ENCODE peak calls at places on chromosomes 1 and 21, in six cellular contexts. I, A, N, Y, L and P are unnamed samples.

GRCh38 chr1:26991310-26992116 is 2.0 kb upstream of the TRNP1 start:
- DNase-seq in A (no peak), Y (peak), I (no peak), N (no peak), L (no peak), P (no peak)

GRCh38 chr1:230317823-230318819 is 108.0 kb downstream of the PGBD5 start:
- DNase-seq in L (no peak), Y (no peak), N (no peak), A (no peak), I (no peak), P (peak)

GRCh38 chr1:9593492-9594465 is 5.1 kb downstream of the TMEM201 start:
- DNase-seq in Y (peak), L (peak), N (no peak), I (no peak), A (no peak), P (peak)

GRCh38 chr1:54810144-54810942 is 9.2 kb upstream of the TTC22 start:
- DNase-seq in I (peak), A (peak), Y (peak), L (peak), N (peak), P (peak)

GRCh38 chr1:41905103-41905675 is 13.5 kb downstream of the HIVEP3 start:
- DNase-seq in I (no peak), L (no peak), A (no peak), N (no peak), Y (no peak), P (no peak)

GRCh38 chr1:4724001-4724400 is 69.6 kb downstream of the AJAP1 start:
- DNase-seq in A (no peak), N (no peak), L (no peak), Y (no peak), I (no peak), P (no peak)

GRCh38 chr1:45411510-45411899 is 71.3 kb upstream of the MUTYH start:
- DNase-seq in L (no peak), Y (no peak), N (no peak), A (no peak), I (no peak), P (no peak)

GRCh38 chr1:24150228-24151174 is 7.6 kb upstream of the IL22RA1 start:
- DNase-seq in A (peak), I (peak), Y (peak), N (peak), L (peak), P (peak)

GRCh38 chr1:154446292-154446691 is 41.1 kb downstream of the IL6R start:
- DNase-seq in A (peak), Y (peak), I (no peak), N (no peak), L (no peak), P (no peak)

GRCh38 chr1:96865731-96866684 is 144.4 kb downstream of the PTBP2 start:
- DNase-seq in A (peak), N (no peak), Y (peak), I (no peak), L (no peak), P (no peak)

GRCh38 chr1:117017648-117018047 is 16.1 kb downstream of the CD101 start:
- DNase-seq in Y (no peak), I (no peak), L (no peak), N (no peak), A (no peak), P (no peak)

GRCh38 chr1:181170194-181170593 is 81.7 kb downstream of the IER5 start:
- DNase-seq in A (no peak), Y (no peak), L (no peak), I (no peak), N (no peak), P (no peak)

GRCh38 chr1:240004086-240004749 is 87.5 kb upstream of the FMN2 start:
- DNase-seq in A (no peak), I (no peak), L (no peak), Y (no peak), N (no peak), P (no peak)

GRCh38 chr1:27360159-27361043 is 6.4 kb downstream of the MAP3K6 start:
- DNase-seq in Y (no peak), L (peak), I (no peak), A (no peak), N (no peak), P (no peak)

GRCh38 chr1:160130939-160131338 is 15.4 kb downstream of the ATP1A2 start:
- DNase-seq in A (no peak), Y (no peak), I (no peak), N (no peak), L (no peak), P (no peak)

GRCh38 chr1:89836252-89836996 is 15.6 kb downstream of the LRRC8D start:
- DNase-seq in I (no peak), L (no peak), Y (no peak), N (no peak), A (no peak), P (no peak)

GRCh38 chr1:63920154-63921117 is 146.6 kb downstream of the ROR1 start:
- DNase-seq in Y (peak), I (no peak), L (no peak), A (peak), N (no peak), P (no peak)

GRCh38 chr1:119783354-119784126 is 14.8 kb upstream of the HMGCS2 start:
- DNase-seq in N (no peak), L (no peak), A (no peak), Y (peak), I (no peak), P (no peak)

GRCh38 chr1:25361901-25362300 is 23.8 kb downstream of the TMEM50A start:
- DNase-seq in N (no peak), L (no peak), I (no peak), A (peak), Y (peak), P (no peak)

GRCh38 chr21:42301371-42302291 is 13.6 kb downstream of the TFF3 start:
- DNase-seq in I (no peak), A (no peak), L (peak), N (no peak), Y (no peak), P (no peak)

GRCh38 chr1:55061706-55062321 is 22.5 kb downstream of the PCSK9 start:
- DNase-seq in Y (no peak), N (no peak), L (no peak), A (no peak), I (no peak), P (no peak)

GRCh38 chr1:55506686-55507577 is 291.8 kb upstream of the USP24 start:
- DNase-seq in L (no peak), Y (peak), N (no peak), I (no peak), A (peak), P (no peak)

GRCh38 chr1:210250998-210251679 is 18.5 kb downstream of the SERTAD4 start:
- DNase-seq in Y (no peak), I (no peak), N (no peak), L (peak), A (no peak), P (peak)

GRCh38 chr1:203340112-203340804 is 10.7 kb downstream of the FMOD start:
- DNase-seq in I (peak), A (no peak), N (no peak), Y (peak), L (no peak), P (peak)

GRCh38 chr1:44084998-44085675 is 33.5 kb upstream of the KLF17 start:
- DNase-seq in A (peak), L (no peak), N (no peak), I (no peak), Y (peak), P (no peak)

GRCh38 chr21:46426313-46427046 is 32.2 kb upstream of the DIP2A start:
- DNase-seq in A (no peak), Y (no peak), N (no peak), I (no peak), L (no peak), P (no peak)

GRCh38 chr21:41802684-41803083 is 35.8 kb upstream of the RIPK4 start:
- DNase-seq in N (no peak), I (no peak), A (peak), Y (peak), L (no peak), P (no peak)

GRCh38 chr1:209768354-209768774 is 12.5 kb downstream of the TRAF3IP3 start:
- DNase-seq in L (no peak), N (peak), A (no peak), I (peak), Y (no peak), P (no peak)

GRCh38 chr1:168045311-168045710 is 91.4 kb downstream of the GPR161 start:
- DNase-seq in L (no peak), N (no peak), A (no peak), Y (no peak), I (no peak), P (no peak)

GRCh38 chr1:30525980-30526651 is 197.3 kb downstream of the MATN1 start:
- DNase-seq in L (no peak), I (no peak), A (peak), N (no peak), Y (peak), P (no peak)

GRCh38 chr1:41454406-41454805 is 30.1 kb downstream of the EDN2 start:
- DNase-seq in Y (peak), I (no peak), L (peak), N (no peak), A (no peak), P (no peak)